ENCODE peak calls at places on chromosomes 5 and 9, in six cellular contexts. M is fibroblast of pulmonary artery, K is fibroblast of lung, E is upper lobe of right lung, O is MCF 10A, C is epithelial cell of esophagus. Q is an unnamed sample.

GRCh38 chr9:121156263-121156731 is 45.4 kb downstream of the RAB14 start:
- DNase-seq in E (no peak), M (peak; percentile 74), C (peak; percentile 92), K (peak; percentile 90), O (peak; percentile 87), Q (peak; percentile 68)

GRCh38 chr5:163631846-163632245 is 126.4 kb downstream of the MAT2B start:
- DNase-seq in E (no peak), O (no peak), K (no peak), C (no peak), M (no peak), Q (no peak)

GRCh38 chr5:133285583-133286021 is 233.8 kb downstream of the HSPA4 start:
- DNase-seq in O (peak; percentile 88), E (no peak), K (peak; percentile 67), C (peak; percentile 92), M (peak; percentile 18), Q (no peak)

GRCh38 chr9:26043431-26043830 is 365.2 kb upstream of the TUSC1 start:
- DNase-seq in E (no peak), C (no peak), O (no peak), K (no peak), M (no peak), Q (no peak)

GRCh38 chr5:180116441-180117377 is 45.1 kb upstream of the RNF130 start:
- DNase-seq in M (no peak), O (peak; percentile 52), K (no peak), C (no peak), E (peak; percentile 60), Q (no peak)

GRCh38 chr5:11075010-11075860 is 314.2 kb upstream of the DAP start:
- DNase-seq in E (no peak), K (no peak), O (no peak), M (no peak), C (no peak), Q (no peak)

GRCh38 chr9:97623946-97624345 is 9.2 kb downstream of the TSTD2 start:
- DNase-seq in C (no peak), M (no peak), E (no peak), O (no peak), K (no peak), Q (no peak)

GRCh38 chr9:114163517-114163924 is 8.2 kb downstream of the COL27A1 start:
- DNase-seq in M (peak; percentile 50), C (peak; percentile 40), K (peak; percentile 78), E (peak; percentile 75), O (peak; percentile 30), Q (no peak)

GRCh38 chr5:76493190-76493837 is 90.2 kb downstream of the IQGAP2 start:
- DNase-seq in C (no peak), K (no peak), O (no peak), E (no peak), M (no peak), Q (no peak)

GRCh38 chr5:155049569-155050383 is 36.2 kb downstream of the KIF4B start:
- DNase-seq in M (peak; percentile 15), K (no peak), O (peak; percentile 43), C (peak; percentile 46), E (no peak), Q (no peak)

GRCh38 chr9:90433398-90433890 is 209.2 kb downstream of the DIRAS2 start:
- DNase-seq in M (peak; percentile 10), C (peak; percentile 93), O (peak; percentile 18), K (peak; percentile 35), E (peak; percentile 92), Q (no peak)

GRCh38 chr9:37100750-37101149 is 19.6 kb upstream of the ZCCHC7 start:
- DNase-seq in M (no peak), E (no peak), C (no peak), O (no peak), K (no peak), Q (no peak)

GRCh38 chr9:88364706-88365105 is 23.5 kb upstream of the SPIN1 start:
- DNase-seq in K (no peak), O (no peak), E (no peak), M (no peak), C (no peak), Q (no peak)

GRCh38 chr9:89606049-89606481 is 1.3 kb downstream of the GADD45G start:
- DNase-seq in M (peak; percentile 72), C (peak; percentile 83), O (peak; percentile 83), E (peak; percentile 88), K (peak; percentile 81), Q (peak; percentile 49)

GRCh38 chr5:92605591-92605990 is 975.4 kb downstream of the NR2F1-AS1 start:
- DNase-seq in O (no peak), M (no peak), K (no peak), C (no peak), E (no peak), Q (no peak)

GRCh38 chr9:81371824-81372223 is 317.5 kb downstream of the TLE1 start:
- DNase-seq in K (no peak), C (no peak), E (no peak), M (no peak), O (no peak), Q (no peak)

GRCh38 chr9:104923740-104924139 is 4.2 kb downstream of the ABCA1 start:
- DNase-seq in O (no peak), E (no peak), M (no peak), K (no peak), C (no peak), Q (no peak)

GRCh38 chr9:96751815-96752214 is 26.1 kb downstream of the ZNF510 start:
- DNase-seq in C (no peak), K (no peak), M (no peak), O (no peak), E (no peak), Q (no peak)

GRCh38 chr9:2857564-2858198 is 13.8 kb upstream of the PUM3 start:
- DNase-seq in C (peak; percentile 78), E (no peak), O (peak; percentile 74), M (peak; percentile 84), K (peak; percentile 53), Q (peak; percentile 75)
- TF ChIP-seq CTCF in C (peak; percentile 92), E (peak; percentile 89), O (peak; percentile 71), M (peak; percentile 93), K (peak; percentile 90), Q (peak; percentile 68)

GRCh38 chr5:166211640-166212039 is 2079.8 kb upstream of the WWC1 start:
- DNase-seq in E (no peak), C (no peak), M (no peak), K (no peak), O (no peak), Q (no peak)
- TF ChIP-seq CTCF in E (no peak), C (no peak), M (no peak), K (no peak), O (no peak), Q (no peak)

GRCh38 chr9:100700689-100701318 is 122.9 kb downstream of the CAVIN4 start:
- DNase-seq in O (peak; percentile 48), C (peak; percentile 34), M (peak; percentile 24), E (no peak), K (no peak), Q (peak; percentile 15)
- TF ChIP-seq CTCF in O (peak; percentile 41), C (peak; percentile 50), M (peak; percentile 44), E (peak; percentile 42), K (peak; percentile 24), Q (peak; percentile 24)

GRCh38 chr5:158739941-158740340 is 359.8 kb downstream of the EBF1 start:
- DNase-seq in M (peak; percentile 35), O (no peak), K (no peak), C (no peak), E (no peak), Q (no peak)
- TF ChIP-seq CTCF in M (peak; percentile 39), O (no peak), K (peak; percentile 31), C (no peak), E (peak; percentile 16), Q (no peak)